ENCODE peak calls at places on chromosomes 4 and X, in six cellular contexts. P is IMR-90, U is mesenchymal stem cell, I is mesendoderm, F is neuronal stem cell, Z is trophoblast cell. X is an unnamed sample. For H3K36me3, the result is how much of the 10 kb centered on the place peaks cover.

GRCh38 chr4:55411621-55412020 is 15.9 kb downstream of the TMEM165 start:
- DNase-seq in P (peak), U (no peak), I (no peak), F (no peak), Z (peak), X (no peak)

GRCh38 chr4:66273110-66273509 is 602.8 kb upstream of the EPHA5 start:
- DNase-seq in P (no peak), U (no peak), I (peak), F (no peak), Z (no peak), X (no peak)

GRCh38 chr4:23930750-23931488 is 41.1 kb upstream of the PPARGC1A start:
- DNase-seq in P (no peak), U (peak), I (peak), F (no peak), Z (no peak), X (no peak)

GRCh38 chrX:48883729-48884128 is 13.8 kb downstream of the TIMM17B start:
- DNase-seq in P (no peak), U (no peak), I (peak), F (no peak), Z (no peak), X (no peak)

GRCh38 chr4:168569066-168569908 is 72.4 kb downstream of the PALLD start:
- DNase-seq in P (no peak), U (no peak), I (peak), F (no peak), Z (no peak), X (no peak)

GRCh38 chrX:44675364-44676024 is 132.8 kb upstream of the FUNDC1 start:
- DNase-seq in P (peak), U (peak), I (no peak), F (no peak), Z (no peak), X (no peak)

GRCh38 chrX:41043950-41044349 is 41.3 kb upstream of the USP9X start:
- DNase-seq in P (peak), U (no peak), I (no peak), F (no peak), Z (no peak), X (no peak)

GRCh38 chr4:29046166-29046565 is 1674.0 kb upstream of the PCDH7 start:
- DNase-seq in P (peak), U (peak), I (no peak), F (no peak), Z (no peak), X (no peak)

GRCh38 chrX:45885931-45886330 is 659.3 kb downstream of the ZNF674 start:
- DNase-seq in P (no peak), U (no peak), I (no peak), F (no peak), Z (no peak), X (no peak)

GRCh38 chr4:184792334-184792733 is 33.4 kb downstream of the ACSL1 start:
- DNase-seq in P (no peak), U (peak), I (no peak), F (no peak), Z (no peak), X (no peak)

GRCh38 chr4:4415107-4415805 is 28.4 kb downstream of the NSG1 start:
- DNase-seq in P (no peak), U (no peak), I (no peak), F (no peak), Z (no peak), X (no peak)

GRCh38 chr4:15075875-15076274 is 73.6 kb downstream of the CPEB2 start:
- DNase-seq in P (no peak), U (no peak), I (no peak), F (no peak), Z (no peak), X (no peak)

DNA sequence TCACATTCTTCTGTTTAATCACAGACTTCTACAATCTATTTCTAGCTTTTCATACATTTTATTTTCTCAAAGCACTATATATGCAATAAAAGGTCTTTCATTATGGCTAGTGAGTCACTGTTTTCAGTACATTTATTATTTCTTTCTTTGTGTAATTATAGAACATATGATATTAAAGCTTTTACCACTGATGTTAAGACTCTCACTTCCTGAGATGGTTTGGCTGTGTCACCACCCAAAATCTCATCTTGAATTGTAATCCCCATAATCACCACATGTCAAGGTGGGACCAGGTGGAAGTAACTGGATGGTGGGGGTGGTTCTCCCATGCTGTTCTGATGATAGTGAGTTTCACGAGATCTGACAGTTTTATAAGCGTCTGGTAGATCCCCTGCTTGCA is 41.9 kb downstream of the UBA6 start:
- DNase-seq in P (no peak), U (no peak), I (no peak), F (no peak), Z (no peak), X (no peak)
- H3K36me3 ChIP-seq in P (under half), U (half or more), I (under half), F (half or more), Z (under half), X (under half)

GRCh38 chr4:80916770-80917169 is 113.7 kb upstream of the BMP3 start:
- DNase-seq in P (no peak), U (no peak), I (no peak), F (no peak), Z (no peak), X (no peak)

GRCh38 chr4:80909938-80910337 is 120.6 kb upstream of the BMP3 start:
- DNase-seq in P (no peak), U (no peak), I (no peak), F (no peak), Z (no peak), X (no peak)

GRCh38 chr4:80913381-80913780 is 117.1 kb upstream of the BMP3 start:
- DNase-seq in P (no peak), U (no peak), I (no peak), F (no peak), Z (no peak), X (no peak)

GRCh38 chr4:80912350-80912749 is 118.2 kb upstream of the BMP3 start:
- DNase-seq in P (no peak), U (no peak), I (no peak), F (no peak), Z (no peak), X (no peak)

GRCh38 chr4:80911458-80911857 is 119.0 kb upstream of the BMP3 start:
- DNase-seq in P (no peak), U (no peak), I (no peak), F (no peak), Z (no peak), X (no peak)
- H3K23ac ChIP-seq in P (no peak), U (no peak), I (no peak), F (no peak), Z (no peak), X (no peak)

GRCh38 chr4:94642561-94642866 is 115.2 kb upstream of the BMPR1B start:
- DNase-seq in P (peak), U (no peak), I (no peak), F (no peak), Z (no peak), X (no peak)

GRCh38 chr4:94639298-94639697 is 118.5 kb upstream of the BMPR1B start:
- DNase-seq in P (no peak), U (no peak), I (no peak), F (no peak), Z (no peak), X (no peak)

GRCh38 chr4:94636004-94636403 is 121.8 kb upstream of the BMPR1B start:
- DNase-seq in P (peak), U (peak), I (no peak), F (no peak), Z (no peak), X (no peak)

GRCh38 chr4:94641702-94642560 is 115.8 kb upstream of the BMPR1B start:
- DNase-seq in P (peak), U (peak), I (no peak), F (no peak), Z (no peak), X (no peak)

GRCh38 chr4:94640151-94640550 is 117.6 kb upstream of the BMPR1B start:
- DNase-seq in P (no peak), U (no peak), I (no peak), F (no peak), Z (no peak), X (no peak)
- H3K36me3 ChIP-seq in P (under half), U (under half), I (under half), F (under half), Z (under half), X (under half)

GRCh38 chr4:185838514-185839203 is 26.7 kb upstream of the SORBS2 start:
- DNase-seq in P (peak), U (no peak), I (peak), F (no peak), Z (peak), X (no peak)
- H3K23ac ChIP-seq in P (peak), U (no peak), I (no peak), F (no peak), Z (no peak), X (no peak)

GRCh38 chrX:73828080-73828720 is 265.2 kb downstream of the CHIC1 start:
- DNase-seq in P (no peak), U (no peak), I (no peak), F (no peak), Z (no peak), X (no peak)

GRCh38 chrX:73830489-73831414 is 267.8 kb downstream of the CHIC1 start:
- DNase-seq in P (no peak), U (no peak), I (peak), F (no peak), Z (no peak), X (no peak)

GRCh38 chrX:73829890-73830466 is 267.0 kb downstream of the CHIC1 start:
- DNase-seq in P (no peak), U (no peak), I (no peak), F (no peak), Z (no peak), X (no peak)

GRCh38 chrX:73831500-73831899 is 268.5 kb downstream of the CHIC1 start:
- DNase-seq in P (no peak), U (no peak), I (no peak), F (no peak), Z (no peak), X (no peak)

GRCh38 chrX:73832319-73832718 is 269.3 kb downstream of the CHIC1 start:
- DNase-seq in P (no peak), U (no peak), I (no peak), F (no peak), Z (no peak), X (no peak)
- H3K36me3 ChIP-seq in P (under half), U (half or more), I (under half), F (half or more), Z (under half), X (under half)

GRCh38 chrX:14491689-14492088 is 37.6 kb upstream of the GLRA2 start:
- DNase-seq in P (no peak), U (no peak), I (no peak), F (no peak), Z (no peak), X (no peak)
- H3K23ac ChIP-seq in P (no peak), U (no peak), I (no peak), F (no peak), Z (no peak), X (no peak)

X was measured in H1.